ENCODE peak calls at places on chromosomes 6 and 20, in ten cellular contexts. C is AG10803, B is WERI-Rb-1, Q is prostate gland, N is GM23248, X is heart right ventricle, S is mucosa of descending colon, Z is astrocyte of the spinal cord, G is AG09309, P is Caco-2. M is an unnamed sample.

GRCh38 chr20:17841751-17842191 is 126.8 kb downstream of the SNX5 start:
- DNase-seq in Q (no peak), N (peak), P (no peak), G (no peak), Z (peak), S (no peak), C (peak), B (no peak), X (peak), M (no peak)

GRCh38 chr6:166969390-166970002 is 13.1 kb upstream of the RNASET2 start:
- DNase-seq in C (peak), G (no peak), S (no peak), Z (no peak), X (no peak), Q (no peak), B (no peak), P (no peak), N (no peak), M (no peak)

GRCh38 chr6:28977351-28978136 is 27.6 kb downstream of the ZNF311 start:
- DNase-seq in N (peak), C (peak), Q (no peak), B (no peak), S (no peak), X (no peak), G (peak), Z (peak), P (no peak), M (peak)

GRCh38 chr6:21354805-21355238 is 238.7 kb upstream of the SOX4 start:
- DNase-seq in Q (peak), N (no peak), X (no peak), C (no peak), G (no peak), P (no peak), B (peak), Z (peak), S (no peak), M (no peak)

GRCh38 chr20:64075556-64075955 is 3.8 kb downstream of the RGS19 start:
- DNase-seq in B (no peak), Z (no peak), G (no peak), C (no peak), N (no peak), P (no peak), Q (no peak), S (no peak), X (no peak), M (no peak)

GRCh38 chr20:11585752-11586352 is 331.8 kb upstream of the BTBD3 start:
- DNase-seq in Q (no peak), G (no peak), C (peak), B (no peak), X (no peak), P (no peak), S (no peak), N (peak), Z (peak), M (peak)

GRCh38 chr6:145278163-145278807 is 457.0 kb downstream of the EPM2A start:
- DNase-seq in X (no peak), Z (peak), G (no peak), N (peak), Q (no peak), C (peak), S (no peak), B (no peak), P (no peak), M (no peak)

GRCh38 chr20:58017237-58017969 is 211.1 kb downstream of the ANKRD60 start:
- DNase-seq in X (no peak), C (peak), S (peak), P (peak), G (peak), Q (peak), N (peak), Z (peak), B (no peak), M (peak)

GRCh38 chr20:37316116-37316774 is 26.8 kb downstream of the MANBAL start:
- DNase-seq in B (no peak), C (no peak), P (peak), S (no peak), N (no peak), Q (no peak), Z (peak), X (no peak), G (no peak), M (peak)

GRCh38 chr6:44219053-44219814 is 2.5 kb downstream of the MYMX start:
- DNase-seq in N (peak), Z (peak), G (no peak), B (peak), P (peak), X (peak), C (peak), Q (peak), S (peak), M (no peak)

GRCh38 chr6:21744321-21744720 is 150.8 kb downstream of the SOX4 start:
- DNase-seq in S (no peak), Q (no peak), Z (no peak), B (no peak), P (no peak), C (no peak), X (no peak), N (no peak), G (no peak), M (no peak)

GRCh38 chr6:54060286-54060685 is 51.0 kb upstream of the MLIP start:
- DNase-seq in C (peak), Q (no peak), B (no peak), P (no peak), N (peak), S (no peak), G (peak), Z (peak), X (no peak), M (peak)

GRCh38 chr6:155186052-155186658 is 77.7 kb upstream of the CLDN20 start:
- DNase-seq in P (no peak), B (no peak), X (no peak), N (peak), Q (no peak), C (no peak), S (no peak), G (no peak), Z (no peak), M (no peak)

GRCh38 chr20:48629069-48629959 is 198.5 kb downstream of the PREX1 start:
- DNase-seq in S (peak), Z (no peak), N (no peak), G (no peak), C (no peak), Q (no peak), B (no peak), X (no peak), P (no peak), M (no peak)

GRCh38 chr6:35359744-35360348 is 17.5 kb downstream of the PPARD start:
- DNase-seq in N (peak), G (peak), S (no peak), C (peak), Z (peak), X (peak), P (no peak), B (no peak), Q (peak), M (peak)

GRCh38 chr6:111219785-111220184 is 132.5 kb downstream of the SLC16A10 start:
- DNase-seq in Q (no peak), X (no peak), G (no peak), N (no peak), P (no peak), B (no peak), Z (no peak), C (no peak), S (no peak), M (no peak)

GRCh38 chr6:29763491-29764289 is 40.5 kb downstream of the HLA-F start:
- DNase-seq in X (no peak), G (peak), B (no peak), Q (no peak), S (no peak), P (no peak), C (peak), N (peak), Z (peak), M (peak)

GRCh38 chr6:28634406-28634757 is 108.7 kb downstream of the GPX5 start:
- DNase-seq in Z (no peak), P (no peak), C (no peak), Q (no peak), S (no peak), G (no peak), N (no peak), X (no peak), B (no peak), M (no peak)

GRCh38 chr20:35618372-35619131 is 2.9 kb downstream of the SPAG4 start:
- DNase-seq in P (no peak), X (no peak), B (peak), G (no peak), S (peak), Z (peak), N (peak), C (peak), Q (no peak), M (peak)

GRCh38 chr6:113649276-113649675 is 207.9 kb upstream of the MARCKS start:
- DNase-seq in G (no peak), X (no peak), B (no peak), C (no peak), S (no peak), N (no peak), P (no peak), Z (no peak), Q (peak), M (no peak)

GRCh38 chr6:166625356-166625755 is 1.7 kb downstream of the RPS6KA2 start:
- DNase-seq in B (no peak), Q (no peak), Z (peak), X (no peak), G (no peak), P (no peak), S (peak), N (peak), C (peak), M (peak)

GRCh38 chr6:35754452-35755321 is 17.9 kb downstream of the ARMC12 start:
- DNase-seq in X (no peak), S (no peak), Q (peak), C (peak), Z (no peak), G (no peak), P (no peak), B (no peak), N (peak), M (no peak)

GRCh38 chr20:52490715-52491430 is 299.3 kb upstream of the ZFP64 start:
- DNase-seq in C (peak), S (no peak), N (peak), P (no peak), B (no peak), Z (peak), X (no peak), Q (no peak), G (peak), M (peak)

GRCh38 chr6:56628105-56628504 is 14.6 kb downstream of the DST start:
- DNase-seq in B (no peak), Z (no peak), G (no peak), C (no peak), N (no peak), S (no peak), Q (no peak), X (no peak), P (no peak), M (no peak)

GRCh38 chr20:20561172-20561571 is 151.3 kb downstream of the RALGAPA2 start:
- DNase-seq in P (no peak), G (no peak), Z (no peak), N (no peak), B (no peak), X (no peak), S (no peak), C (no peak), Q (no peak), M (no peak)

GRCh38 chr6:149840345-149841075 is 23.6 kb downstream of the LRP11 start:
- DNase-seq in P (peak), Q (peak), G (no peak), B (peak), C (peak), Z (peak), N (peak), X (peak), S (peak), M (peak)

GRCh38 chr6:8678466-8678865 is 243.1 kb upstream of the SLC35B3 start:
- DNase-seq in B (no peak), X (no peak), P (no peak), Z (no peak), Q (no peak), N (no peak), S (no peak), G (no peak), C (no peak), M (no peak)

GRCh38 chr20:32623667-32624157 is 38.6 kb upstream of the NOL4L start:
- DNase-seq in Q (no peak), B (no peak), N (no peak), Z (no peak), S (no peak), P (peak), X (no peak), G (no peak), C (no peak), M (no peak)

GRCh38 chr6:7262037-7262461 is 51.0 kb downstream of the SSR1 start:
- DNase-seq in C (no peak), B (peak), X (no peak), S (peak), N (no peak), Q (no peak), Z (no peak), P (peak), G (no peak), M (no peak)

GRCh38 chr20:7411075-7411474 is 529.2 kb downstream of the HAO1 start:
- DNase-seq in Z (no peak), N (no peak), C (no peak), X (no peak), G (no peak), P (no peak), B (no peak), S (no peak), Q (no peak), M (no peak)

GRCh38 chr6:34284563-34285545 is 36.0 kb upstream of the SMIM29 start:
- DNase-seq in C (peak), Q (no peak), P (no peak), Z (peak), X (peak), S (peak), N (peak), B (peak), G (peak), M (peak)

GRCh38 chr20:58140787-58141396 is 87.6 kb downstream of the ANKRD60 start:
- DNase-seq in C (no peak), Z (no peak), Q (no peak), X (no peak), G (no peak), B (peak), N (no peak), P (no peak), S (no peak), M (no peak)

GRCh38 chr6:142868917-142869316 is 76.1 kb downstream of the HIVEP2 start:
- DNase-seq in G (no peak), C (no peak), X (no peak), S (no peak), Z (no peak), N (peak), Q (no peak), B (no peak), P (no peak), M (no peak)

GRCh38 chr20:49330701-49331614 is 53.1 kb upstream of the ZNFX1 start:
- DNase-seq in S (no peak), C (no peak), B (no peak), Z (no peak), G (no peak), N (no peak), X (no peak), P (no peak), Q (no peak), M (no peak)

GRCh38 chr20:44309763-44310663 is 989 bp downstream of the FITM2 start:
- DNase-seq in G (peak), S (peak), C (peak), X (peak), Z (peak), B (no peak), N (peak), Q (no peak), P (no peak), M (peak)

GRCh38 chr6:73081955-73082354 is 143.3 kb downstream of the KHDC1L start:
- DNase-seq in S (no peak), P (no peak), X (no peak), Z (no peak), Q (no peak), G (no peak), B (no peak), N (no peak), C (no peak), M (no peak)
- H3K4me3 ChIP-seq in S (no peak), P (no peak), X (no peak), Z (no peak), Q (no peak), G (no peak), B (no peak), N (no peak), C (no peak), M (no peak)

DNA sequence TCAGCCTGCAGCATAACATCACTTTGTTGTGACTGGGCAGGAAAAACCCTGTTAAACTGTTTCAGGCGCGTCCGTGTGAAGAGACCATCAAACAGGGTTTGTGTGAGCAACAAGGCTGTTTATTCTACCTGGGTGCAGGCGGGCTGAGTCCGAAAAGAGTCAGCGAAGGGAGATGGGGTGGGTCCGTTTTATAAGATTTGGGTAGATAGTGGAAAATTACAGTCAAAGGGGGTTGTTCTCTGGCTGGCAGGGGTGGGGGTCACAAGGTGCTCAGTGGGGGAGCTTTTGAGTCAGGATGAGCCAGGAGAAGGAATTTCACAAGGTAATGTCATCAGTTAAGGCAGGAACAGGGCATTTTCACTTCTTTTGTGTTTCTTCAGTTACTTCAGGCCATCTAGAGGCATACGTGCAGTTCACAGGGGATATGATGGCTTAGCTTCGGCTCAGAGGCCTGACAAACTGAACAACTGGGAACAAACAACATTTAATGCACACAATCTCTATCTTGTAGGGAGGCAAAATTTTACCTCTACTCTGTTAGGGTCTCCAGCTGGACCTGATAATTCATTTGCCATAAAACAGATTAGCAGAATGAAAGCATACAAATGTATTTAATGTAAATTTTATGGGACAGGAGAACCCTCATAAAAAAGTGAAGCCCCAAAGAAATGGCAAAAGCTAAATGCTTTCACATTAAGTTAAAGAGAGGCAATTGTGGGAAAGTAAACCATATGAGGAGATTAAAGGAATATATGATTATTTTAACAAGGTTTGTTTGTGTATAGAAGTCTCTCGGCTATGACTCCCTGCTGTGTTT is 58.3 kb upstream of the HFE start:
- DNase-seq in N (no peak), Q (no peak), X (no peak), S (no peak), Z (peak), G (no peak), C (no peak), P (no peak), B (no peak), M (no peak)
- H3K4me3 ChIP-seq in N (no peak), Q (no peak), X (no peak), S (no peak), Z (no peak), G (no peak), C (no peak), P (no peak), B (no peak), M (no peak)

DNA sequence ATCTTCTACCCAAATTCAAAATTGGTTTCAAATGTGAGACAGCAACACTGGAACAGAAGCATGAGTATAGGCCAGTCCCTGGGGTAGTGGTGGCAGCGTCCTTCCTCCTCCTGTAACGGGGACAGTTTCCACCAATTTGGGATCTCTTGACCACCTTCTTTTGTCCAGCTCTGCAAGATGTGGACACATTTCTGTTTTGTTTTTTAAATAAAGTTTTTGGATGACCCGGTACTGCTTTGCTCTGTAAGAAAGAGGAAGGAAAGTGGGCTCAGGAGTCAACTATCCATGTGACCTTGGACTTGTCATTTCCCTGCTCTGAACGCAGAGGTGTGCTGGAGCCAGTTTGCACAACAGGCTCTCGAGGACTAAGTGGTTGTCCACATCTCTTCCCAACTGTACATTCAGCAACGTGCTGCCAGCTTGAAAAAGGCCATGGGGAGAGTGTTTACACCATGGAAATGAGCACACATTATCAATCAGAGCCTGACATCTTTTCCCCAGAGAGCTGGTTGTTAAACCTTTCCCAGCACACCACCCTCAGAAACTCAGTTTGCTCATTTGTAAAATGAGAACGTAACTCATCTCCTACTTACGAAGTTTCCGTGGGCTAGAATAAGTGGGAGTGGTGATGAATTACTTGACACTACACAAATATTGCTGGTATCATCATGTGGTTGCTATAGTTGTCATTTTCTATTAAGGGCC is 66.5 kb downstream of the ADTRP start:
- DNase-seq in C (no peak), X (no peak), S (no peak), G (no peak), N (peak), Q (no peak), Z (no peak), B (peak), P (no peak), M (no peak)
- H3K4me3 ChIP-seq in C (no peak), X (no peak), S (no peak), G (no peak), N (peak), Q (no peak), Z (no peak), B (no peak), P (no peak), M (no peak)

GRCh38 chr6:11096109-11096508 is 2.5 kb downstream of the SMIM13 start:
- DNase-seq in P (peak), X (no peak), B (peak), N (peak), Z (peak), G (peak), C (peak), S (no peak), Q (peak), M (peak)
- H3K4me3 ChIP-seq in P (no peak), X (no peak), B (peak), N (peak), Z (no peak), G (no peak), C (no peak), S (no peak), Q (no peak), M (peak)

GRCh38 chr6:162118706-162119105 is 608.9 kb downstream of the PRKN start:
- DNase-seq in B (no peak), N (peak), Z (no peak), S (no peak), C (peak), X (no peak), Q (no peak), G (no peak), P (no peak), M (no peak)
- H3K4me3 ChIP-seq in B (no peak), N (no peak), Z (no peak), S (no peak), C (no peak), X (no peak), Q (no peak), G (no peak), P (no peak), M (no peak)

DNA sequence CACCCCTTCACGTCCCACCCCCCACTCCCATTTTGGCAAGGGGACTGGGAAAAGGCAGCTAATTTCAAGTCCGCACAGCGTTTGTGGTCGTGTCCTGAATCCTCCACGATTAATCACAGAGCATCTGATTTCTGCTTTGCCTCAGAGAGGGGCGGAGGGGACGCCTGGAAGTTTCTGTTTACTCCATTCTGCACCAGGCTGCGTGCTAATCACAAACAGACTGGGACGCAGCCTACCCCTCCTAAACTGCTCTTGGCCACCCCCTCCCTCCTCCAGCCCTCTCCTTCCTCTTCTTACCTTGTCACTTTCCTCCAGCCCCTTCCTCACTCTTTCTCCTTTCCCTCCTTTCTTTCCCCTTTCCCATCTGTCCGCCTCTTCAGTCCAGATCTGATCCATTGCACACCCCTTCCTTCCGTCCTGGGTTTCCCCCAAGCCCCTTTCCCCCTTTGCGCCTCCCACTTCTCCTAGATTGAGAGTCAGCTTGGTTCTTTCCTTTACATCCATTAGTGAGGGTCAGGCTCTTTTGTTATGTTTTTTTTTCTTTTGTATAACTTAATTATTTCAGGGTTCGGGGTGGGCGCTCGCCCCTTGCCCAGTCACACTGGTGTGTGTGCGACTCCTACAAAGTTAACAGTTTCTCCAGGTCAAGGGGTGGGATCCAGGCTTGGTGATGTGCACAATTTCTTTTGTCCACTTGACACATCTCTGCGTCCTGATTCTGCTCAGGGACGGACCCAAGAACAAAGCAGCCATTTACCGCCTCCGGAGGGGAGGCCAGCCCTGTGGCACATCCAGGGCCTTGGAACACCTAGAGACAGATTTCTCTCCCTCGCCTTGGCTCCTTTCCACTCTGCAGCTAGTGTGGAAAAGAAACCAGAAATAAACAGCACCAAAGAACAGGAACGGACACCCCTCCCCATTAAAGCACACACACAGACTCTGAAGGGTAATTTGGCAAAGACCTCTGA is 527 bp upstream of the RIPOR3 start:
- DNase-seq in P (no peak), S (no peak), N (peak), Z (peak), X (no peak), C (peak), Q (no peak), B (no peak), G (no peak), M (peak)
- H3K4me3 ChIP-seq in P (no peak), S (no peak), N (peak), Z (peak), X (peak), C (peak), Q (peak), B (no peak), G (peak), M (peak)